ENCODE peak calls at places on chromosome 20, in seven cellular contexts. F, B, J, Q, R, L and W are unnamed samples.

GRCh38 chr20:47058236-47058635 is 163.6 kb downstream of the EYA2 start:
- DNase-seq in F (no peak), B (no peak), J (no peak), Q (no peak), R (no peak), L (no peak), W (no peak)

GRCh38 chr20:40724566-40724965 is 35.5 kb upstream of the MAFB start:
- DNase-seq in F (no peak), B (no peak), J (no peak), Q (peak), R (no peak), L (peak), W (no peak)

GRCh38 chr20:52305029-52305645 is 113.6 kb upstream of the ZFP64 start:
- DNase-seq in F (no peak), B (no peak), J (no peak), Q (no peak), R (no peak), L (no peak), W (no peak)

GRCh38 chr20:61026173-61026572 is 225.9 kb upstream of the CDH4 start:
- DNase-seq in F (no peak), B (no peak), J (no peak), Q (no peak), R (no peak), L (no peak), W (no peak)

GRCh38 chr20:16580596-16580995 is 7.3 kb upstream of the KIF16B start:
- DNase-seq in F (no peak), B (no peak), J (no peak), Q (no peak), R (no peak), L (no peak), W (no peak)

GRCh38 chr20:47677314-47678129 is 107.8 kb downstream of the SULF2 start:
- DNase-seq in F (peak), B (peak), J (peak), Q (peak), R (peak), L (peak), W (peak)

GRCh38 chr20:32416206-32416605 is 58.1 kb downstream of the ASXL1 start:
- DNase-seq in F (no peak), B (no peak), J (no peak), Q (no peak), R (no peak), L (no peak), W (no peak)

GRCh38 chr20:48626226-48626937 is 201.4 kb downstream of the PREX1 start:
- DNase-seq in F (no peak), B (no peak), J (no peak), Q (no peak), R (no peak), L (no peak), W (no peak)

GRCh38 chr20:44183282-44183681 is 3.7 kb downstream of the JPH2 start:
- DNase-seq in F (no peak), B (no peak), J (no peak), Q (no peak), R (no peak), L (peak), W (no peak)

GRCh38 chr20:4012631-4013030 is 2.7 kb downstream of the RNF24 start:
- DNase-seq in F (no peak), B (no peak), J (no peak), Q (no peak), R (peak), L (no peak), W (no peak)

GRCh38 chr20:48875914-48876240 is 45.6 kb upstream of the ARFGEF2 start:
- DNase-seq in F (no peak), B (peak), J (no peak), Q (no peak), R (no peak), L (no peak), W (no peak)

GRCh38 chr20:34626978-34627377 is 49.9 kb downstream of the PIGU start:
- DNase-seq in F (no peak), B (no peak), J (no peak), Q (no peak), R (no peak), L (no peak), W (no peak)

GRCh38 chr20:7694940-7695567 is 245.2 kb downstream of the HAO1 start:
- DNase-seq in F (no peak), B (no peak), J (no peak), Q (no peak), R (peak), L (no peak), W (no peak)

GRCh38 chr20:20568604-20569205 is 143.7 kb downstream of the RALGAPA2 start:
- DNase-seq in F (no peak), B (no peak), J (no peak), Q (no peak), R (peak), L (peak), W (peak)

GRCh38 chr20:34547844-34548613 is 10.5 kb upstream of the MAP1LC3A start:
- DNase-seq in F (no peak), B (no peak), J (no peak), Q (no peak), R (no peak), L (no peak), W (no peak)

GRCh38 chr20:25178563-25179438 is 16.7 kb upstream of the ENTPD6 start:
- DNase-seq in F (peak), B (peak), J (peak), Q (no peak), R (peak), L (peak), W (peak)

GRCh38 chr20:9179193-9179802 is 110.4 kb downstream of the PLCB4 start:
- DNase-seq in F (no peak), B (peak), J (no peak), Q (no peak), R (peak), L (no peak), W (no peak)

GRCh38 chr20:23823621-23824324 is 2.8 kb downstream of the CST2 start:
- DNase-seq in F (no peak), B (no peak), J (no peak), Q (no peak), R (no peak), L (no peak), W (no peak)

GRCh38 chr20:9442858-9443257 is 71.5 kb upstream of the LAMP5 start:
- DNase-seq in F (no peak), B (peak), J (no peak), Q (no peak), R (no peak), L (no peak), W (peak)

GRCh38 chr20:16505894-16506293 is 67.4 kb downstream of the KIF16B start:
- DNase-seq in F (no peak), B (no peak), J (no peak), Q (no peak), R (no peak), L (no peak), W (no peak)

GRCh38 chr20:60152792-60153191 is 194.6 kb downstream of the CDH26 start:
- DNase-seq in F (no peak), B (no peak), J (no peak), Q (no peak), R (no peak), L (no peak), W (no peak)

GRCh38 chr20:35953411-35954199 is 697 bp downstream of the SCAND1 start:
- DNase-seq in F (peak), B (no peak), J (no peak), Q (peak), R (peak), L (peak), W (peak)

GRCh38 chr20:3350412-3350811 is 57.1 kb downstream of the DNAAF9 start:
- DNase-seq in F (no peak), B (no peak), J (no peak), Q (no peak), R (no peak), L (no peak), W (no peak)

GRCh38 chr20:1267161-1267560 is 1.1 kb downstream of the SNPH start:
- DNase-seq in F (peak), B (no peak), J (no peak), Q (no peak), R (no peak), L (peak), W (no peak)
- H3K9ac ChIP-seq in F (no peak), B (no peak), J (peak), Q (no peak), R (peak), L (no peak), W (no peak)

DNA sequence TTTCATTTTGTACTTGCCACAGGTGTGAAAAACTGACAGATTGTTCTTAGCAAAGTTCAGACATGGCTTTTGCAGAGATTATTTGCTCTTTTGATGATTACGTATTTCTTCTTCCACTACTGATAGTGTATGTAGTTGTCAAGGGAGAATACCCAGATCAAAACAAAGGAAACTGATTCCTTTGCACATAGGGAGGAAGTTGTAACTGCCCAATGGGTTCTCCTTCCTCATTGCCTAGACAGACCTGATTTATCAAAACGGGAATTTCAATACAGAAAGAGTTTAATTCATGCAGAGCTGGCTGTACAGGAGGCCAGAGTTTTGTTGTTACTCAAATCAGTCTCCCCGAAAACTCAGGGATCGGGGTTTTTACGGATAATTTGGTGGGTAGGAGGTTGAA is 214.7 kb downstream of the BCAS1 start:
- DNase-seq in F (no peak), B (no peak), J (no peak), Q (no peak), R (no peak), L (no peak), W (no peak)
- H3K9ac ChIP-seq in F (no peak), B (no peak), J (no peak), Q (no peak), R (no peak), L (no peak), W (no peak)

DNA sequence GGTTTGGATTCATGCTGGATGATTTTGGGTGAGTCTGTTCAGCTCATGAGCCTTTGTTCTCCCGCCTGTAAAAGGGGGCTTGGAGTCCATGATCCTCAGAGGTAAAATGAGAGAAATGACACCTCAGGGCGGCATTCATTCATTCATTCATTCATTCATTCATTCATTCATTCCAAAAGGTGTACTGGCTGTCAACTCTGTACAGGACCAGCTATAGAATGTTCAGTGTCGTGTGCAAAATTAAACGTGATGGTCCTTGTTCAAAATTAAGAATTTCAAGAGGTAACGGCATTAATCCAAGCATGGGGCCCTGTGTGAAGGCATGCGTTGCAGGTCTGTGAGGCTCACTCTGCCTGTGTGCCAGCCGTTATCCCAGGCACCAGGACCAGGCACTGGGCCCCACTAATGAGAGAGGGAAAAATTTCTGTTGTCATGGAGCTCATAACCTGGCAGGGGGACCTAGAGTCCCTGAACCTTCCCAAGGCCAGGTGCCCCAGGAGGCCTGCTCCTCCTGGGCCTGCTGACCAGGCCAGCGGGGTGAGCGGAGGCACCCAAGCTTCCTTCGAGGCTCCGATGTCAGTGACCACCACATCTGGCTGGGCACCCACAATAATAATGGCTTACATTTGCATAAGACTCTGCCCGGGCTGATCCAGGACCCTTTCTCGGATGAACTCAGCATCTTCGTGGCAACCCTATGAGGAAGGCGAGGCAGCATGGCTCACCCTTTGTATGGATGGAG is 53.2 kb downstream of the CEBPB start:
- DNase-seq in F (no peak), B (no peak), J (no peak), Q (no peak), R (no peak), L (no peak), W (no peak)
- H3K9ac ChIP-seq in F (no peak), B (peak), J (peak), Q (no peak), R (peak), L (no peak), W (no peak)

DNA sequence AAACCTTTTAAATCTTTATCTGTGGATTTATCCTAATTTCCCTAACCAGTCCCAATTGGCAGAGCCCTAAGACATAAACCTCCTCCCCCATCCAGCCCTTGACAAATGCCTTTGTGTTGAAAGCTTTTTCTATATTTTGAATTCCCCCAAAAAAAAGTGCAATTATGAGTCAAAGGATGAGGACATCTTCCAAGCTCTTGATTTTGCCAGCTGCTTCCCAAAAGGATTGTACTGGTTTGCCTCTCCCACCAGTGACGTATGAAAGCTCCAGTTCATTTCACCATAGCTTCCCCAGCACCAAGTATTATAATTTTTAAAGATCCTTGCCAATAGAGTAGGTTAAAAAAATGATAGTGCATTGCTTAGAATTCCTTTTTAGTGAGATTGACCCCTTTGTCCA is 39.0 kb downstream of the SIRPA start:
- DNase-seq in F (no peak), B (peak), J (no peak), Q (no peak), R (peak), L (no peak), W (no peak)
- H3K9ac ChIP-seq in F (no peak), B (no peak), J (no peak), Q (no peak), R (no peak), L (no peak), W (no peak)

DNA sequence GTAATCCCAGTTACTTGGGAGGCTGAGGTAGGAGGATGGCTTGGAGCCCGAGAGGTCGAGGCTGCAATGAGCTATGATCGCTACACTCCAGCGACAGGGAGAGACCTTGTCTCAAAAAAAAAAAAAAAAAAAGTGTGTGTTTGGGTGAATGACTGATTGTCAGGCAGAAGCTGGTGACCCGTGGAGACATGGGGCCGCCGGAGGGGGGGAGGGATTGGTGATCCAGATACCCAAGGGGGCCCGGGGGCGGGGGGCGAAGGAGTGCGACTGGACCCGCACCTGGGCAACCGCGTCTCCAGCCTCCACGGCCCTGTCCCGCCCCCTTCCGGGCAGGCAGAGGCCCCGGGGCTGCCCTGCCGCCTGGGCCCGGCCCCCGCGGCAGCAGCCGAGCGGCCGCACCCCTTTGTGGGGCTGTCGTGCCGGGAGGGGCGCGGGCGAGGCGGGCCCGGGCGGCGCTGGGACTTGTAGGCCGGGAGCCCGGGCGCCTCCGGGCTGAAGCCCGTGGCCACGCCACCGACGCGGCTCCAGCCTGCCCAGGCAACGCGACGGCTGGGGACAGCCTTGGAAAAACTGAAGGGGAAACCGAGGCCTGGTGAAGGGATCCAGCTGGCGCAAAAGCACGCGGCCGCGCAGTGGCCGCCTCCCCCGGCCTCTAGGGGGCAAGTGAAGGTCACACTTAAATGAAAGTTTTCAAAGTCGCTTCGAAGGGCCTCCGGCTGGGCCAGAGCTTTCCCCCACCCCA is 2.1 kb upstream of the RBM38 start:
- DNase-seq in F (peak), B (peak), J (peak), Q (peak), R (peak), L (peak), W (peak)
- H3K9ac ChIP-seq in F (no peak), B (no peak), J (peak), Q (no peak), R (peak), L (no peak), W (peak)

GRCh38 chr20:63328026-63328700 is 33.0 kb downstream of the CHRNA4 start:
- DNase-seq in F (no peak), B (no peak), J (no peak), Q (no peak), R (no peak), L (no peak), W (no peak)
- H3K9ac ChIP-seq in F (no peak), B (no peak), J (no peak), Q (no peak), R (no peak), L (no peak), W (no peak)

DNA sequence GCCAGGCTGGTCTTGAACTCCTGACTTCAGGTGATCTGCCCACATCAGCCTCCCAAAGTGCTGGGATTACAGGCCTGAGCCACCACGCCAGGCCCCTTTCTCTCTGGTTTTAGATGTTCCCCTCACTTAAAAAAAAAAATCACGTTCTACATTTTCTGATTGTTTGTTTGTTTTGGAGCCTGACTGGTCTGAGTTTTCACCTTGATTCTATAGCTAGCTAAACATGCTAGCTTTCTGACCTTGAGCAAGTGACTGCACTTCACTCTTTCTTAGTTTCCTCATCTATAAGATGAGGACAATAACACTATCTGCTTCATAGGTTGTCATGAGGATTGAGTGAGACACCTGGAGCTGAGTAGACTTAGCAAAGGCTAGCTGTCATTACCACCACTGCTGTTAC is 43.7 kb downstream of the SHLD1 start:
- DNase-seq in F (no peak), B (no peak), J (no peak), Q (no peak), R (no peak), L (no peak), W (no peak)
- H3K9ac ChIP-seq in F (no peak), B (no peak), J (no peak), Q (no peak), R (no peak), L (no peak), W (no peak)

DNA sequence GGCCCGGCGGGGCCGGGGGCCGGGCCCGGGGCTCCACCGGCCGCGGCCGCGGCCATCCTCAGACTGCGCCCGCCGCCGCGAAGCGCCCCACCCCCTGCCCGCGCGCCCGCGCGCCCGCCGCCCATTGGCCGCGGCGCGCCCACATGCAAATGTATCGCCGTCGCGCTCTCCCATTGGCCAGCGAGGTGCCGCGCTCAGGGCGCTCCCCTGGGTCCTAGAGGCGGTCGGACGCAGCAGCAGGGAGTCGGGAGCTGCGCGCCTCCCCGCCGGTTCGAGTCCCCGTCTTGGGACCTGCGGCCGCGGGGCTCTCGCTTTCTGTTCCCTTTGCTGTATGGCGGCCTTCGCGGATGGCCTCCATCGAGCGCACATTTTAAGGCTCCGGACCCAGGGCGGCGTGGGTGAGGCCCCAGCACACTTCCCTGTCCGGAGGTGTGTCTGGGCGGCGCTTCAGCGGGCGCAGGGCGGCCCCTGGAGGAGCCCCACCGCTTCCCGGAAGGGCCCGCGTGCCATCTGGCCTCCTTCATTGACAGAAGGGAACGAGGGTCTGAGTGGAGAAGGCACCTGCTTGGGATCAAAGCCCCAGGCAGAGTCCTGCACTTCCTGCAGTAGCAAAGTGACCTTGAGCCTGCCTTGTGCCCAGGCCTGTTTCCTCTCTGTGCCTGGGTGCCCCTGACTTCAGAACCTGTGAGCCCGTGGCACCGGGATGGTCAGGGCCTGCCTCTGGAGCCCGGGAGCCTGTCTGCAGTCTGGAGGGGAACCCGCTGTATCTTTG is at the start of gene CABLES2:
- DNase-seq in F (peak), B (peak), J (peak), Q (peak), R (peak), L (peak), W (peak)
- H3K9ac ChIP-seq in F (peak), B (peak), J (peak), Q (peak), R (peak), L (peak), W (peak)

GRCh38 chr20:37314099-37314498 is 24.6 kb downstream of the MANBAL start:
- DNase-seq in F (no peak), B (no peak), J (no peak), Q (no peak), R (no peak), L (no peak), W (no peak)
- H3K9ac ChIP-seq in F (no peak), B (no peak), J (no peak), Q (no peak), R (no peak), L (no peak), W (no peak)